ENCODE peak calls at places on chromosome 1, in eight cellular contexts. One of them, this sample, is unnamed. For H3K27me3, the result is how much of the 10 kb centered on the place peaks cover.

GRCh38 chr1:11700655-11701467 is 9.4 kb downstream of the DRAXIN start:
- DNase-seq in uterus: no peak
- DNase-seq in brain microvascular endothelial cell: no peak
- DNase-seq in left ventricle myocardium inferior: no peak
- DNase-seq in mammary epithelial cell: no peak
- DNase-seq in breast epithelium: no peak
- DNase-seq in CD4-positive, alpha-beta T cell: no peak
- DNase-seq in heart left ventricle: no peak
- DNase-seq in this sample: no peak

GRCh38 chr1:41890841-41891311 is 27.8 kb downstream of the HIVEP3 start:
- DNase-seq in uterus: no peak
- DNase-seq in brain microvascular endothelial cell: no peak
- DNase-seq in left ventricle myocardium inferior: peak
- DNase-seq in mammary epithelial cell: peak
- DNase-seq in breast epithelium: peak
- DNase-seq in CD4-positive, alpha-beta T cell: no peak
- DNase-seq in heart left ventricle: peak
- DNase-seq in this sample: no peak

GRCh38 chr1:226590626-226591025 is 42.1 kb downstream of the STUM start:
- DNase-seq in uterus: no peak
- DNase-seq in brain microvascular endothelial cell: no peak
- DNase-seq in left ventricle myocardium inferior: no peak
- DNase-seq in mammary epithelial cell: no peak
- DNase-seq in breast epithelium: no peak
- DNase-seq in CD4-positive, alpha-beta T cell: no peak
- DNase-seq in heart left ventricle: no peak
- DNase-seq in this sample: no peak

GRCh38 chr1:22794691-22795090 is 84.1 kb downstream of the EPHB2 start:
- DNase-seq in uterus: no peak
- DNase-seq in brain microvascular endothelial cell: no peak
- DNase-seq in left ventricle myocardium inferior: peak
- DNase-seq in mammary epithelial cell: no peak
- DNase-seq in breast epithelium: no peak
- DNase-seq in CD4-positive, alpha-beta T cell: no peak
- DNase-seq in heart left ventricle: no peak
- DNase-seq in this sample: no peak

GRCh38 chr1:13864760-13865159 is 164.8 kb downstream of the PRDM2 start:
- DNase-seq in uterus: no peak
- DNase-seq in brain microvascular endothelial cell: no peak
- DNase-seq in left ventricle myocardium inferior: no peak
- DNase-seq in mammary epithelial cell: no peak
- DNase-seq in breast epithelium: no peak
- DNase-seq in CD4-positive, alpha-beta T cell: no peak
- DNase-seq in heart left ventricle: no peak
- DNase-seq in this sample: no peak

GRCh38 chr1:176884286-176884685 is 280.2 kb downstream of the ASTN1 start:
- DNase-seq in uterus: no peak
- DNase-seq in brain microvascular endothelial cell: no peak
- DNase-seq in left ventricle myocardium inferior: no peak
- DNase-seq in mammary epithelial cell: peak
- DNase-seq in breast epithelium: no peak
- DNase-seq in CD4-positive, alpha-beta T cell: no peak
- DNase-seq in heart left ventricle: no peak
- DNase-seq in this sample: peak

GRCh38 chr1:92486251-92487077 is at the start of gene GFI1:
- DNase-seq in uterus: no peak
- DNase-seq in brain microvascular endothelial cell: no peak
- DNase-seq in left ventricle myocardium inferior: peak
- DNase-seq in mammary epithelial cell: peak
- DNase-seq in breast epithelium: no peak
- DNase-seq in CD4-positive, alpha-beta T cell: peak
- DNase-seq in heart left ventricle: no peak
- DNase-seq in this sample: no peak

GRCh38 chr1:155093938-155094621 is 15.4 kb downstream of the EFNA3 start:
- DNase-seq in uterus: peak
- DNase-seq in brain microvascular endothelial cell: no peak
- DNase-seq in left ventricle myocardium inferior: no peak
- DNase-seq in mammary epithelial cell: peak
- DNase-seq in breast epithelium: no peak
- DNase-seq in CD4-positive, alpha-beta T cell: no peak
- DNase-seq in heart left ventricle: no peak
- DNase-seq in this sample: no peak

GRCh38 chr1:6343506-6344405 is 49.8 kb downstream of the ACOT7 start:
- DNase-seq in uterus: peak
- DNase-seq in brain microvascular endothelial cell: peak
- DNase-seq in left ventricle myocardium inferior: peak
- DNase-seq in mammary epithelial cell: peak
- DNase-seq in breast epithelium: no peak
- DNase-seq in CD4-positive, alpha-beta T cell: peak
- DNase-seq in heart left ventricle: peak
- DNase-seq in this sample: peak

GRCh38 chr1:89907669-89908293 is 86.9 kb downstream of the LRRC8D start:
- DNase-seq in uterus: no peak
- DNase-seq in brain microvascular endothelial cell: peak
- DNase-seq in left ventricle myocardium inferior: no peak
- DNase-seq in mammary epithelial cell: peak
- DNase-seq in breast epithelium: no peak
- DNase-seq in CD4-positive, alpha-beta T cell: no peak
- DNase-seq in heart left ventricle: no peak
- DNase-seq in this sample: no peak

GRCh38 chr1:30697977-30698376 is 25.4 kb downstream of the MATN1 start:
- DNase-seq in uterus: peak
- DNase-seq in brain microvascular endothelial cell: no peak
- DNase-seq in left ventricle myocardium inferior: no peak
- DNase-seq in mammary epithelial cell: peak
- DNase-seq in breast epithelium: no peak
- DNase-seq in CD4-positive, alpha-beta T cell: no peak
- DNase-seq in heart left ventricle: peak
- DNase-seq in this sample: peak
- H3K27me3 ChIP-seq in uterus: under half
- H3K27me3 ChIP-seq in brain microvascular endothelial cell: under half
- H3K27me3 ChIP-seq in left ventricle myocardium inferior: half or more
- H3K27me3 ChIP-seq in mammary epithelial cell: under half
- H3K27me3 ChIP-seq in breast epithelium: under half
- H3K27me3 ChIP-seq in CD4-positive, alpha-beta T cell: under half
- H3K27me3 ChIP-seq in heart left ventricle: under half
- H3K27me3 ChIP-seq in this sample: under half

DNA sequence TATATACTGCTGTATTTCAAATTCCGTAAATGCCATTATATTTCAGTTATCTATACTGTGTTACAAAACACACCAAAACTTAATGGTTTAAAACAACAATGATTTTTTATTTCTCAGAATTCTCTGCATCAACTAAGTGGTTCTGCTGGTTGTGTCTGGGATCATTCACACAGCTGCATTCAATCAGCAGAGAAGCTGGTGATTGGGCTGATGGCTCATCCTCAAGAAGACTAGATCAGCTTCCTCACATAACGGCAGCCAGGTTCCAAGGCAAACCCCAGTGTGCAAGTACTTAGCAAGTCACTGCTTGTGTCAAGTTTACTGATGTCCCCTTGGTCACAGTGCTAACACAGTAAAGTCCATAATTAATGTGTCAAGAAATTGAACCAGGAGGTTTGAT is 86.3 kb upstream of the VANGL1 start:
- DNase-seq in uterus: no peak
- DNase-seq in brain microvascular endothelial cell: no peak
- DNase-seq in left ventricle myocardium inferior: no peak
- DNase-seq in mammary epithelial cell: no peak
- DNase-seq in breast epithelium: no peak
- DNase-seq in CD4-positive, alpha-beta T cell: no peak
- DNase-seq in heart left ventricle: no peak
- DNase-seq in this sample: no peak
- TF ChIP-seq CTCF in uterus: no peak
- TF ChIP-seq CTCF in brain microvascular endothelial cell: no peak
- TF ChIP-seq CTCF in left ventricle myocardium inferior: no peak
- TF ChIP-seq CTCF in mammary epithelial cell: no peak
- TF ChIP-seq CTCF in breast epithelium: no peak
- TF ChIP-seq CTCF in CD4-positive, alpha-beta T cell: no peak
- TF ChIP-seq CTCF in heart left ventricle: no peak
- TF ChIP-seq CTCF in this sample: no peak

GRCh38 chr1:56413671-56414199 is 165.6 kb downstream of the PLPP3 start:
- DNase-seq in uterus: no peak
- DNase-seq in brain microvascular endothelial cell: no peak
- DNase-seq in left ventricle myocardium inferior: no peak
- DNase-seq in mammary epithelial cell: no peak
- DNase-seq in breast epithelium: no peak
- DNase-seq in CD4-positive, alpha-beta T cell: no peak
- DNase-seq in heart left ventricle: no peak
- DNase-seq in this sample: no peak
- H3K27ac ChIP-seq in uterus: no peak
- H3K27ac ChIP-seq in brain microvascular endothelial cell: no peak
- H3K27ac ChIP-seq in left ventricle myocardium inferior: no peak
- H3K27ac ChIP-seq in mammary epithelial cell: no peak
- H3K27ac ChIP-seq in breast epithelium: no peak
- H3K27ac ChIP-seq in CD4-positive, alpha-beta T cell: no peak
- H3K27ac ChIP-seq in heart left ventricle: no peak
- H3K27ac ChIP-seq in this sample: no peak

GRCh38 chr1:9018372-9018771 is 7.9 kb downstream of the SLC2A7 start:
- DNase-seq in uterus: no peak
- DNase-seq in brain microvascular endothelial cell: peak
- DNase-seq in left ventricle myocardium inferior: peak
- DNase-seq in mammary epithelial cell: no peak
- DNase-seq in breast epithelium: no peak
- DNase-seq in CD4-positive, alpha-beta T cell: no peak
- DNase-seq in heart left ventricle: no peak
- DNase-seq in this sample: no peak
- H3K27me3 ChIP-seq in uterus: under half
- H3K27me3 ChIP-seq in brain microvascular endothelial cell: under half
- H3K27me3 ChIP-seq in left ventricle myocardium inferior: under half
- H3K27me3 ChIP-seq in mammary epithelial cell: under half
- H3K27me3 ChIP-seq in breast epithelium: under half
- H3K27me3 ChIP-seq in CD4-positive, alpha-beta T cell: under half
- H3K27me3 ChIP-seq in heart left ventricle: under half
- H3K27me3 ChIP-seq in this sample: under half